ENCODE peak calls at places on chromosomes 5 and 9, in four cellular contexts. E is CD8-positive, alpha-beta T cell; H is left ventricle myocardium inferior; N is left lung. T is an unnamed sample.

GRCh38 chr5:170233358-170233892 is 640 bp downstream of the C5orf58 start:
- DNase-seq in H (no peak), E (no peak), N (no peak), T (no peak)

GRCh38 chr9:101675341-101675740 is 63.1 kb downstream of the GRIN3A start:
- DNase-seq in H (no peak), N (no peak), E (no peak), T (no peak)

GRCh38 chr5:145236127-145236526 is 599.0 kb downstream of the PRELID2 start:
- DNase-seq in E (no peak), H (no peak), N (no peak), T (peak)

GRCh38 chr5:133114166-133114932 is 62.5 kb downstream of the HSPA4 start:
- DNase-seq in H (no peak), E (no peak), N (no peak), T (no peak)

GRCh38 chr5:174503461-174504265 is 220.7 kb upstream of the MSX2 start:
- DNase-seq in E (no peak), N (no peak), H (no peak), T (peak)

GRCh38 chr5:115813719-115814118 is 2.7 kb downstream of the CDO1 start:
- DNase-seq in H (no peak), E (no peak), N (no peak), T (no peak)

GRCh38 chr9:101628173-101628572 is 33.4 kb upstream of the PPP3R2 start:
- DNase-seq in E (no peak), N (no peak), H (no peak), T (no peak)

GRCh38 chr9:100933656-100934055 is 94.9 kb upstream of the PLPPR1 start:
- DNase-seq in H (no peak), N (no peak), E (no peak), T (no peak)

GRCh38 chr5:34483442-34484033 is 172.6 kb upstream of the RAI14 start:
- DNase-seq in N (no peak), H (no peak), E (no peak), T (no peak)

GRCh38 chr9:112881366-112881765 is 9.3 kb downstream of the SLC46A2 start:
- DNase-seq in N (no peak), E (no peak), H (no peak), T (peak)

GRCh38 chr9:87181670-87182069 is 234.4 kb upstream of the GAS1 start:
- DNase-seq in E (no peak), H (no peak), N (no peak), T (no peak)

GRCh38 chr9:22044583-22044982 is 35.5 kb upstream of the CDKN2B start:
- DNase-seq in H (no peak), N (no peak), E (no peak), T (peak)

GRCh38 chr5:151751593-151751992 is 6.8 kb downstream of the ATOX1 start:
- DNase-seq in N (no peak), E (no peak), H (no peak), T (no peak)

GRCh38 chr5:10448754-10449345 is 7.2 kb downstream of the ROPN1L start:
- DNase-seq in E (no peak), N (no peak), H (no peak), T (no peak)

GRCh38 chr5:170597109-170597741 is 93.4 kb downstream of the KCNIP1 start:
- DNase-seq in E (no peak), N (no peak), H (no peak), T (peak)

GRCh38 chr5:38450627-38451371 is 105.6 kb downstream of the LIFR start:
- DNase-seq in H (no peak), N (no peak), E (no peak), T (peak)

GRCh38 chr5:93583799-93584530 is 943 bp downstream of the NR2F1 start:
- DNase-seq in H (no peak), N (peak), E (no peak), T (peak)

GRCh38 chr5:53983568-53984465 is 326.6 kb downstream of the ARL15 start:
- DNase-seq in H (no peak), E (no peak), N (peak), T (peak)

GRCh38 chr9:6142816-6143454 is 72.7 kb upstream of the IL33 start:
- DNase-seq in E (no peak), H (no peak), N (no peak), T (no peak)

GRCh38 chr9:80485420-80485819 is 913.7 kb downstream of the TLE4 start:
- DNase-seq in N (no peak), H (no peak), E (no peak), T (no peak)

GRCh38 chr5:135030123-135030517 is 3.9 kb downstream of the PITX1 start:
- DNase-seq in N (peak), H (no peak), E (no peak), T (peak)

GRCh38 chr9:19174127-19174921 is 47.0 kb upstream of the PLIN2 start:
- DNase-seq in E (no peak), H (peak), N (no peak), T (peak)

GRCh38 chr5:43041131-43041668 is 1.1 kb upstream of the ANXA2R start:
- DNase-seq in H (peak), E (no peak), N (no peak), T (no peak)

GRCh38 chr9:13786131-13786530 is 506.6 kb upstream of the MPDZ start:
- DNase-seq in H (peak), E (no peak), N (no peak), T (peak)

GRCh38 chr9:138116521-138116920 is 238.9 kb downstream of the CACNA1B start:
- DNase-seq in N (peak), H (no peak), E (no peak), T (no peak)

GRCh38 chr5:150446103-150446502 is 3.4 kb downstream of the RPS14 start:
- DNase-seq in N (no peak), E (no peak), H (no peak), T (no peak)

GRCh38 chr5:19927919-19928318 is 60.1 kb downstream of the CDH18 start:
- DNase-seq in H (no peak), E (no peak), N (no peak), T (no peak)

GRCh38 chr9:124216474-124217176 is 41.1 kb upstream of the NEK6 start:
- DNase-seq in H (peak), N (peak), E (peak), T (no peak)

GRCh38 chr5:175216991-175217390 is 227.0 kb downstream of the DRD1 start:
- DNase-seq in N (no peak), E (no peak), H (no peak), T (no peak)

GRCh38 chr9:113152699-113153098 is 1.9 kb downstream of the SLC31A2 start:
- DNase-seq in N (no peak), E (no peak), H (no peak), T (no peak)

GRCh38 chr5:109939109-109939682 is 249.5 kb downstream of the MAN2A1 start:
- DNase-seq in E (no peak), H (no peak), N (no peak), T (peak)

GRCh38 chr5:54997081-54997480 is 11.7 kb upstream of the ESM1 start:
- DNase-seq in N (no peak), H (no peak), E (no peak), T (no peak)

GRCh38 chr5:75009559-75010230 is 42.7 kb downstream of the GCNT4 start:
- DNase-seq in N (no peak), E (no peak), H (no peak), T (no peak)
- H3K4me3 ChIP-seq in N (no peak), E (no peak), H (no peak), T (no peak)

GRCh38 chr9:90142580-90142979 is 500.0 kb downstream of the DIRAS2 start:
- DNase-seq in H (no peak), E (peak), N (no peak), T (peak)

GRCh38 chr9:90137824-90138223 is 504.8 kb downstream of the DIRAS2 start:
- DNase-seq in H (no peak), N (no peak), E (no peak), T (no peak)

GRCh38 chr9:90140131-90140818 is 502.3 kb downstream of the DIRAS2 start:
- DNase-seq in E (no peak), N (no peak), H (no peak), T (no peak)

GRCh38 chr9:90141723-90142122 is 500.9 kb downstream of the DIRAS2 start:
- DNase-seq in E (no peak), H (no peak), N (no peak), T (no peak)
- TF ChIP-seq CTCF in E (no peak), H (peak), N (peak), T (peak)

GRCh38 chr9:94150279-94150828 is 66.1 kb downstream of the PTPDC1 start:
- DNase-seq in E (no peak), N (no peak), H (no peak), T (no peak)
- H3K4me3 ChIP-seq in E (no peak), N (no peak), H (no peak), T (no peak)

GRCh38 chr5:167877319-167877718 is 414.1 kb upstream of the WWC1 start:
- DNase-seq in H (no peak), N (no peak), E (no peak), T (no peak)

DNA sequence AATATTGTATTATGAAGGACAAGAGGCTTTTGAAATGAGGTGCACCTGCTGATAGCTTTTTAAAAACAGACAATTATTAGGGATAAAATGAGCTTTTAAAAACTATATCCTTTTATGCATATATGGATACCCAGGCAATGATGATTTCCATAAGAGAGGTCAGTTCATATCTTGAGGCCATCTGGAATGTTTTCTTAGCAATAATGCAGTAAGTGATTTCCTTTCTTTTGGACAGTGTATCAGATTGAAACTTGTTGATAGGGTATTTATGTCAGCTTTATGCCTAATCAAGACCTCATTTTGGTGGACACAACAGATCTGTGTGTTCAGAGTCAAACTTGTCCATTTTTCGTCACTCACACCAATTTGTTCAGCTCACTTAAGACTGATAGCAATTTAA is 413.5 kb upstream of the WWC1 start:
- DNase-seq in N (no peak), E (no peak), H (no peak), T (no peak)
- TF ChIP-seq CTCF in N (no peak), E (no peak), H (no peak), T (no peak)

DNA sequence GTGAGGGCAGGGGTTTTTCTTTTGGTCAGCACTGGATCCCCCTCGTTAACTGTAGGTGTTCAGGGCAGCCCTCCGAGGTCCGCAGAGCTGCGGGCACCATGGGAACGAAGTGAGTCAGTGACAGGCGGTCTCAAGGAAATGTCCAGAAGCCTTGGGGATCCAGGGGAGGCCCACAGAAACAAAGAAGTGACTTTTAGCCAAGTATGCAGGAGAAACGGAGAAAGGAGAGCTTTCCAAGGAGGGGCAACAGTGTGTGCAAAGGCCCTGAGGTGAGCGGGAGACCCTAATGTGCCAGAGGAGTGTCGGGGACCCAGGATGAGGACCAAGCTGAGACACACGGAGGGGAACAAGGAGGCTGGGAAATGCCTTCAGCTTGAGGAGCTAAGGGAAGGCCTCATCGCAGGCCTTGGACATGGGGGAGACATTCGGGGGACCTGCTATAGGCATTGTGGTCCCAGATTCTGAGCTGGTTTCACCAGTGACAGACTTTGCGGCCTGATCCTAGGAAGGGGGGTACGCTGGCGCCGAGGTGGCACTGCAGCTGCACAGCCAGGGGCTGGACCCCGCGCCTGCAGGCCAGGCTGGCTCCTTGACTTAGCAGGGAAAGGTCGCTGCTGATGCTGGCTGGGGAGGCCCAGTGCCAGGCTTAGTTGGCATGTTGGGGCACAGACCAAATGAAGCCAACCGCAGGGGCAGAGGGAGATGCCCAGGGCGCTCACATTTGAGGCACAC is 3.3 kb downstream of the LTC4S start:
- DNase-seq in E (no peak), H (no peak), N (peak), T (no peak)
- H3K4me3 ChIP-seq in E (peak), H (peak), N (peak), T (peak)

DNA sequence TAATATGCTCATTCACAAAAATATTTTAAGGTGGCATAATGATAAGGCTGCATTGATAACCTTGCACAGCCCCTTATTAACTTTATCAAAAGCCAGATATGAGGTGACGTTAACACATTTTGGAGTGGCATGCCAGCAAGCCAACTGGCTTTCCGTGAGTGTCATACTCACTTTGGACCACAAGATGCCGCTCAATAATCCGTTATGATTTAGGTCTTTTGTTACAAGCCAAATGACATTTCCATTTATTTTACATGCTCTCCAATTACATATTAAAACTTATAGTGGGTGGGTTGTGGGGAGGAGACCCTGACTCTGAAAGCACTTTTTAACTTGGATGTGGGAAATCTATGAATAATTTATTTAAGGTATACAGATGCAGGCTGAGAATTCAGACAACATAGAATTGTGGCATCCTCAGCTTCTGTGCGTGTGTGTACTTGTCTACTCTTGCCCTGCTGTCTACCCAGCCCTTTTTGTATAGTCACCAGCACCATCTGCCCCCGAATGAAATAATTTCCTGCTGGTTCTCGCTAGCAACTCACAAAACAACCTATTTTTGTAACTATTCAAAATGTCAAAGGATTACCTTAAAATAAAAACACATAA is 305.1 kb downstream of the PSAT1 start:
- DNase-seq in H (no peak), N (no peak), E (no peak), T (no peak)
- TF ChIP-seq CTCF in H (peak), N (peak), E (peak), T (peak)

GRCh38 chr5:156922207-156922792 is 40.7 kb downstream of the TIMD4 start:
- DNase-seq in H (no peak), E (no peak), N (no peak), T (no peak)
- H3K4me3 ChIP-seq in H (no peak), E (peak), N (no peak), T (no peak)

T was measured in foreskin fibroblast.